ENCODE peak calls at places on chromosomes 7 and 10, in five cellular contexts. M is left cardiac atrium; C is NCI-H1417; R is activated CD4-positive, alpha-beta memory T cell treated with anti-CD3 and anti-CD28 coated beads, Interleukin-2, amount 10 ng/mL, durations not matched to agents 7 days and 5 days; P is A549. F is an unnamed sample.

GRCh38 chr10:81179805-81180452 is 642.2 kb downstream of the SH2D4B start:
- DNase-seq in M (no peak), C (peak), R (no peak), P (no peak), F (no peak)

GRCh38 chr10:71868192-71868697 is 17.2 kb upstream of the PSAP start:
- DNase-seq in M (no peak), C (no peak), R (no peak), P (peak), F (peak)

GRCh38 chr7:83469076-83469475 is 179.9 kb downstream of the SEMA3E start:
- DNase-seq in M (no peak), C (no peak), R (no peak), P (no peak), F (no peak)

GRCh38 chr7:2307690-2308107 is 6.5 kb downstream of the SNX8 start:
- DNase-seq in M (no peak), C (no peak), R (no peak), P (no peak), F (no peak)

GRCh38 chr7:82699773-82700186 is 256.2 kb upstream of the CACNA2D1 start:
- DNase-seq in M (no peak), C (no peak), R (no peak), P (no peak), F (no peak)

GRCh38 chr10:76879116-76879706 is 758.4 kb downstream of the KCNMA1 start:
- DNase-seq in M (no peak), C (no peak), R (no peak), P (no peak), F (no peak)

GRCh38 chr7:33986951-33987948 is 81.9 kb downstream of the BMPER start:
- DNase-seq in M (no peak), C (no peak), R (no peak), P (peak), F (no peak)

GRCh38 chr10:126170367-126170766 is 217.9 kb downstream of the ADAM12 start:
- DNase-seq in M (no peak), C (no peak), R (no peak), P (no peak), F (no peak)

GRCh38 chr7:70016044-70016770 is 417.9 kb downstream of the AUTS2 start:
- DNase-seq in M (no peak), C (no peak), R (no peak), P (peak), F (no peak)

GRCh38 chr10:127313996-127314700 is 117.8 kb upstream of the INSYN2A start:
- DNase-seq in M (no peak), C (no peak), R (no peak), P (no peak), F (no peak)

GRCh38 chr10:2874963-2875362 is 192.4 kb upstream of the PFKP start:
- DNase-seq in M (no peak), C (no peak), R (no peak), P (no peak), F (no peak)

GRCh38 chr7:77360104-77360503 is 56.0 kb downstream of the GSAP start:
- DNase-seq in M (no peak), C (peak), R (no peak), P (no peak), F (no peak)

GRCh38 chr10:69961864-69962745 is 90.5 kb upstream of the MACROH2A2 start:
- DNase-seq in M (no peak), C (no peak), R (no peak), P (no peak), F (no peak)

GRCh38 chr10:130778166-130778545 is 533.4 kb downstream of the TCERG1L start:
- DNase-seq in M (no peak), C (no peak), R (no peak), P (no peak), F (peak)

GRCh38 chr10:72321248-72322029 is 33.3 kb downstream of the DNAJB12 start:
- DNase-seq in M (no peak), C (no peak), R (no peak), P (no peak), F (no peak)

GRCh38 chr10:122258136-122259074 is 12.7 kb upstream of the BTBD16 start:
- DNase-seq in M (no peak), C (no peak), R (no peak), P (no peak), F (no peak)

GRCh38 chr7:139358541-139359365 is 941 bp upstream of the LUC7L2 start:
- DNase-seq in M (no peak), C (peak), R (peak), P (peak), F (no peak)

GRCh38 chr7:28481131-28481926 is 69.0 kb downstream of the CREB5 start:
- DNase-seq in M (no peak), C (no peak), R (no peak), P (no peak), F (no peak)

GRCh38 chr7:39271386-39271785 is 293.7 kb downstream of the POU6F2 start:
- DNase-seq in M (peak), C (peak), R (no peak), P (no peak), F (no peak)

GRCh38 chr10:77973276-77973675 is 46.7 kb upstream of the DLG5 start:
- DNase-seq in M (no peak), C (no peak), R (no peak), P (no peak), F (no peak)

GRCh38 chr10:113788604-113789083 is 37.2 kb downstream of the PLEKHS1 start:
- DNase-seq in M (peak), C (no peak), R (no peak), P (peak), F (no peak)

GRCh38 chr7:151762501-151763245 is 114.2 kb downstream of the PRKAG2 start:
- DNase-seq in M (no peak), C (no peak), R (no peak), P (no peak), F (peak)

GRCh38 chr10:132364594-132364970 is 32.4 kb upstream of the PWWP2B start:
- DNase-seq in M (no peak), C (no peak), R (no peak), P (no peak), F (no peak)

GRCh38 chr10:45580781-45581496 is 91.6 kb downstream of the ZFAND4 start:
- DNase-seq in M (no peak), C (no peak), R (peak), P (no peak), F (no peak)

GRCh38 chr7:129110575-129111376 is 33.7 kb upstream of the TSPAN33 start:
- DNase-seq in M (no peak), C (peak), R (no peak), P (no peak), F (no peak)

GRCh38 chr10:75294031-75294437 is 58.3 kb upstream of the COMTD1 start:
- DNase-seq in M (no peak), C (no peak), R (no peak), P (no peak), F (no peak)

GRCh38 chr7:28405662-28406061 is 6.7 kb upstream of the CREB5 start:
- DNase-seq in M (peak), C (no peak), R (no peak), P (no peak), F (no peak)

GRCh38 chr10:11798862-11799735 is 24.1 kb upstream of the PROSER2 start:
- DNase-seq in M (no peak), C (no peak), R (no peak), P (no peak), F (no peak)

GRCh38 chr7:26910221-26910620 is 45.8 kb upstream of the SKAP2 start:
- DNase-seq in M (no peak), C (no peak), R (peak), P (no peak), F (no peak)

GRCh38 chr7:1124816-1125602 is 35.0 kb downstream of the ZFAND2A start:
- DNase-seq in M (peak), C (no peak), R (no peak), P (no peak), F (peak)

GRCh38 chr7:21939136-21939857 is 6.4 kb downstream of the CDCA7L start:
- DNase-seq in M (no peak), C (peak), R (peak), P (no peak), F (no peak)

GRCh38 chr10:4704034-4704545 is 121.9 kb upstream of the AKR1E2 start:
- DNase-seq in M (no peak), C (no peak), R (no peak), P (peak), F (no peak)